ENCODE peak calls at places on chromosomes 4 and X, in nine cellular contexts. R, W, M, S, K, I, O, J and B are unnamed samples.

GRCh38 chrX:19177710-19178109 is 55.4 kb upstream of the ADGRG2 start:
- DNase-seq in R (no peak), W (no peak), M (no peak), S (no peak), K (no peak), I (no peak), O (no peak), J (no peak), B (no peak)

GRCh38 chr4:54082168-54082567 is 17.8 kb upstream of the CHIC2 start:
- DNase-seq in R (no peak), W (peak), M (peak), S (peak), K (peak), I (no peak), O (peak), J (no peak), B (no peak)

GRCh38 chr4:89368855-89369254 is 61.3 kb upstream of the GPRIN3 start:
- DNase-seq in R (no peak), W (no peak), M (no peak), S (no peak), K (no peak), I (peak), O (no peak), J (no peak), B (no peak)

GRCh38 chr4:58807843-58808605 is 1697.8 kb upstream of the IGFBP7 start:
- DNase-seq in R (no peak), W (no peak), M (no peak), S (no peak), K (no peak), I (no peak), O (no peak), J (no peak), B (no peak)

GRCh38 chr4:184898793-184899192 is 73.0 kb upstream of the ACSL1 start:
- DNase-seq in R (no peak), W (no peak), M (no peak), S (no peak), K (no peak), I (no peak), O (no peak), J (no peak), B (no peak)

GRCh38 chr4:5051692-5052423 is 578 bp downstream of the STK32B start:
- DNase-seq in R (no peak), W (no peak), M (peak), S (no peak), K (no peak), I (no peak), O (no peak), J (no peak), B (no peak)

GRCh38 chrX:122835886-122836285 is 348.2 kb upstream of the GRIA3 start:
- DNase-seq in R (no peak), W (peak), M (no peak), S (no peak), K (no peak), I (no peak), O (no peak), J (no peak), B (no peak)

GRCh38 chr4:601612-602558 is 23.5 kb upstream of the PDE6B start:
- DNase-seq in R (no peak), W (no peak), M (no peak), S (no peak), K (no peak), I (no peak), O (no peak), J (no peak), B (no peak)

GRCh38 chr4:142405021-142405991 is 440.8 kb downstream of the INPP4B start:
- DNase-seq in R (peak), W (peak), M (peak), S (peak), K (no peak), I (peak), O (peak), J (peak), B (no peak)

GRCh38 chr4:107261241-107261874 is 225.2 kb upstream of the DKK2 start:
- DNase-seq in R (no peak), W (no peak), M (no peak), S (no peak), K (no peak), I (no peak), O (no peak), J (no peak), B (no peak)

GRCh38 chrX:47184486-47184885 is 9.1 kb upstream of the UBA1 start:
- DNase-seq in R (no peak), W (no peak), M (no peak), S (no peak), K (no peak), I (no peak), O (no peak), J (no peak), B (no peak)